ENCODE peak calls at places on chromosomes 1 and 21, in four cellular contexts. One of them, this sample, is unnamed.

GRCh38 chr1:168719306-168720111 is 9.5 kb downstream of the DPT start:
- DNase-seq in K562: no peak
- DNase-seq in HepG2: peak; percentile 15
- DNase-seq in A549: peak; percentile 34
- DNase-seq in this sample: no peak

GRCh38 chr1:53681647-53682368 is 57.2 kb downstream of the GLIS1 start:
- DNase-seq in HepG2: peak; percentile 41
- DNase-seq in K562: peak; percentile 58
- DNase-seq in A549: peak; percentile 36
- DNase-seq in this sample: peak; percentile 59

GRCh38 chr21:26095131-26095530 is 75.4 kb downstream of the APP start:
- DNase-seq in HepG2: no peak
- DNase-seq in A549: no peak
- DNase-seq in K562: no peak
- DNase-seq in this sample: no peak

GRCh38 chr1:211829343-211830054 is 1.1 kb downstream of the LPGAT1 start:
- DNase-seq in A549: peak; percentile 63
- DNase-seq in HepG2: peak; percentile 82
- DNase-seq in K562: no peak
- DNase-seq in this sample: no peak

GRCh38 chr1:182952677-182953444 is at the start of gene SHCBP1L:
- DNase-seq in A549: no peak
- DNase-seq in HepG2: no peak
- DNase-seq in K562: no peak
- DNase-seq in this sample: peak; percentile 18

GRCh38 chr1:89598450-89599331 is 34.2 kb upstream of the LRRC8C start:
- DNase-seq in HepG2: peak; percentile 39
- DNase-seq in A549: peak; percentile 31
- DNase-seq in K562: peak; percentile 49
- DNase-seq in this sample: peak; percentile 68

GRCh38 chr1:218350909-218351616 is 5.9 kb downstream of the TGFB2 start:
- DNase-seq in A549: no peak
- DNase-seq in HepG2: no peak
- DNase-seq in K562: no peak
- DNase-seq in this sample: peak; percentile 79

GRCh38 chr21:44948426-44949120 is 8.7 kb downstream of the SLX9 start:
- DNase-seq in A549: no peak
- DNase-seq in HepG2: no peak
- DNase-seq in K562: no peak
- DNase-seq in this sample: no peak

GRCh38 chr1:166133276-166133841 is 33.4 kb downstream of the FAM78B start:
- DNase-seq in K562: peak; percentile 65
- DNase-seq in A549: peak; percentile 35
- DNase-seq in HepG2: no peak
- DNase-seq in this sample: no peak

GRCh38 chr1:163115887-163116286 is 46.7 kb downstream of the RGS4 start:
- DNase-seq in HepG2: no peak
- DNase-seq in K562: no peak
- DNase-seq in A549: no peak
- DNase-seq in this sample: no peak

GRCh38 chr1:65165269-65166002 is 17.4 kb downstream of the AK4 start:
- DNase-seq in HepG2: no peak
- DNase-seq in A549: no peak
- DNase-seq in K562: peak; percentile 34
- DNase-seq in this sample: no peak

GRCh38 chr21:45592208-45592619 is 50.0 kb upstream of the SLC19A1 start:
- DNase-seq in HepG2: no peak
- DNase-seq in A549: no peak
- DNase-seq in K562: peak; percentile 43
- DNase-seq in this sample: no peak

GRCh38 chr21:41168391-41169257 is 664 bp downstream of the BACE2 start:
- DNase-seq in HepG2: no peak
- DNase-seq in A549: peak; percentile 29
- DNase-seq in K562: no peak
- DNase-seq in this sample: peak; percentile 41

GRCh38 chr1:25500694-25501093 is 42.7 kb upstream of the LDLRAP1 start:
- DNase-seq in HepG2: no peak
- DNase-seq in K562: no peak
- DNase-seq in A549: no peak
- DNase-seq in this sample: no peak

GRCh38 chr1:109677459-109677858 is 9.6 kb downstream of the GSTM2 start:
- DNase-seq in K562: peak; percentile 0
- DNase-seq in HepG2: no peak
- DNase-seq in A549: no peak
- DNase-seq in this sample: peak; percentile 0

GRCh38 chr1:25958475-25958874 is 39.4 kb downstream of the PAFAH2 start:
- DNase-seq in A549: no peak
- DNase-seq in HepG2: no peak
- DNase-seq in K562: no peak
- DNase-seq in this sample: peak; percentile 16

GRCh38 chr1:74835046-74835445 is 102.1 kb downstream of the TYW3 start:
- DNase-seq in A549: no peak
- DNase-seq in HepG2: no peak
- DNase-seq in K562: no peak
- DNase-seq in this sample: no peak

GRCh38 chr21:42841156-42841915 is 38.0 kb downstream of the WDR4 start:
- DNase-seq in HepG2: no peak
- DNase-seq in A549: no peak
- DNase-seq in K562: peak; percentile 16
- DNase-seq in this sample: no peak

GRCh38 chr1:18201997-18202719 is 94.6 kb downstream of the IGSF21 start:
- DNase-seq in K562: no peak
- DNase-seq in A549: no peak
- DNase-seq in HepG2: no peak
- DNase-seq in this sample: no peak

GRCh38 chr1:227437495-227438008 is 119.3 kb upstream of the CDC42BPA start:
- DNase-seq in HepG2: peak; percentile 25
- DNase-seq in A549: peak; percentile 70
- DNase-seq in K562: peak; percentile 47
- DNase-seq in this sample: peak; percentile 84

GRCh38 chr1:94036721-94037120 is 84.2 kb downstream of the ABCA4 start:
- DNase-seq in A549: no peak
- DNase-seq in HepG2: no peak
- DNase-seq in K562: no peak
- DNase-seq in this sample: no peak

GRCh38 chr1:225875044-225875822 is 6.9 kb downstream of the TMEM63A start:
- DNase-seq in A549: no peak
- DNase-seq in HepG2: no peak
- DNase-seq in K562: no peak
- DNase-seq in this sample: no peak

GRCh38 chr1:12546771-12547585 is 71.0 kb downstream of the DHRS3 start:
- DNase-seq in HepG2: no peak
- DNase-seq in K562: no peak
- DNase-seq in A549: no peak
- DNase-seq in this sample: no peak

GRCh38 chr1:23167353-23168078 is 1.1 kb downstream of the LUZP1 start:
- DNase-seq in A549: no peak
- DNase-seq in HepG2: peak; percentile 50
- DNase-seq in K562: peak; percentile 81
- DNase-seq in this sample: peak; percentile 48
- TF ChIP-seq MYC in A549: no peak
- TF ChIP-seq MYC in HepG2: no peak
- TF ChIP-seq MYC in K562: no peak
- TF ChIP-seq MYC in this sample: no peak

GRCh38 chr21:16535100-16535418 is 805.3 kb downstream of the USP25 start:
- DNase-seq in K562: no peak
- DNase-seq in HepG2: no peak
- DNase-seq in A549: peak; percentile 82
- DNase-seq in this sample: peak; percentile 61
- H3K27ac ChIP-seq in K562: no peak overlapping the region
- H3K27ac ChIP-seq in HepG2: no peak overlapping the region
- H3K27ac ChIP-seq in A549: peak overlapping the region; percentile 75
- H3K27ac ChIP-seq in this sample: no peak overlapping the region

DNA sequence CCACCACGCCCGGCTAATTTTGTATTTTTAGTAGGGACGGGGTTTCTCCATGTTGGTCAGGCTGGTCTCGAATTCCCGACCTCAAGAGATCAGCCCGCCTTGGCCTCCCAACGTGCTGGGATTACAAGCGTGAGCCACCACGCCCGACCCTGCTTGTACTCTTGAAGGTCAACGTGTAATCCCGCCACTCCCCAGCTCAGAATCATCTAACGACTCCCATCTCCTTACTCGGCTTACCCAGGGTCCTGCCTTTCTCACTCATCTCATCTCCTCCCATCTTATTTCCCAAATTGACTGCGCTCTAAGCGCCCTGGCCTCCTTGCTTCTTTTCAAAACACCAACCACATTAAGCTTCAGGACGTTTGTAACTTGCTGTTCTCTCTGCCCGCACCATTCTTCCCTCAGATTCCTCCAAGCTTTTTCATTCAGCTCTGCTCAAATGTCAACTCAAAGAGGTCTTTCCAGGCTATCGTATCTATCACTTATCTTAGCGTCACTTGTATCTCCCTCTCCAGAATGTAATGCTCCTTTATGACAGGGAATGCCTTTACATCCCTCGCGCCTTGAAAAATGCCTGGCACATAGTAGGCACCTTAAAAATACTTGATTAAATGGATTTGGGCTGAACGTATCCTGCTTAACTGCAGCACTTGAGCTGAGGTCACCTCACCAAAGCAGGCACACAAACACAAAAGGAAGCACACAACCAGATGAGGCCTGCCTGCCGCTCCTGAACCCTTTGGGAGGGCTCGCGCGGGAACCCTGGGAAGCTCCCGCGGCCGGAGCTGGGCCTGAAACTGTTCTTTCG is 1.4 kb upstream of the USP1 start:
- DNase-seq in HepG2: no peak
- DNase-seq in K562: no peak
- DNase-seq in A549: no peak
- DNase-seq in this sample: no peak
- TF ChIP-seq MYC in HepG2: no peak
- TF ChIP-seq MYC in K562: no peak
- TF ChIP-seq MYC in A549: no peak
- TF ChIP-seq MYC in this sample: no peak

GRCh38 chr21:35428489-35428888 is 379.4 kb upstream of the RUNX1 start:
- DNase-seq in A549: no peak
- DNase-seq in HepG2: no peak
- DNase-seq in K562: no peak
- DNase-seq in this sample: no peak
- H3K27ac ChIP-seq in A549: no peak overlapping the region
- H3K27ac ChIP-seq in HepG2: no peak overlapping the region
- H3K27ac ChIP-seq in K562: no peak overlapping the region
- H3K27ac ChIP-seq in this sample: no peak overlapping the region

This sample was measured in endothelial cell of umbilical vein.